ENCODE peak calls at places on chromosome 1, in five cellular contexts. One of them, this sample, is unnamed.

GRCh38 chr1:18886003-18886335 is 16.4 kb downstream of the ALDH4A1 start:
- DNase-seq in fibroblast of pulmonary artery: peak
- DNase-seq in uterus: no peak
- DNase-seq in retinal pigment epithelial cell: no peak
- DNase-seq in H1: no peak
- DNase-seq in this sample: peak

GRCh38 chr1:12384836-12385456 is 155.1 kb downstream of the VPS13D start:
- DNase-seq in fibroblast of pulmonary artery: no peak
- DNase-seq in uterus: no peak
- DNase-seq in retinal pigment epithelial cell: no peak
- DNase-seq in H1: no peak
- DNase-seq in this sample: no peak

GRCh38 chr1:107434379-107434728 is 293.5 kb downstream of the NTNG1 start:
- DNase-seq in fibroblast of pulmonary artery: no peak
- DNase-seq in uterus: no peak
- DNase-seq in retinal pigment epithelial cell: no peak
- DNase-seq in H1: no peak
- DNase-seq in this sample: no peak

GRCh38 chr1:62233926-62234450 is 39.3 kb downstream of the L1TD1 start:
- DNase-seq in fibroblast of pulmonary artery: no peak
- DNase-seq in uterus: no peak
- DNase-seq in retinal pigment epithelial cell: no peak
- DNase-seq in H1: no peak
- DNase-seq in this sample: no peak

GRCh38 chr1:11320153-11320936 is 47.3 kb downstream of the UBIAD1 start:
- DNase-seq in fibroblast of pulmonary artery: no peak
- DNase-seq in uterus: no peak
- DNase-seq in retinal pigment epithelial cell: no peak
- DNase-seq in H1: peak
- DNase-seq in this sample: no peak

GRCh38 chr1:15785683-15786082 is 21.8 kb downstream of the UQCRHL start:
- DNase-seq in fibroblast of pulmonary artery: no peak
- DNase-seq in uterus: no peak
- DNase-seq in retinal pigment epithelial cell: no peak
- DNase-seq in H1: no peak
- DNase-seq in this sample: no peak

GRCh38 chr1:26317612-26318337 is at the start of gene CD52:
- DNase-seq in fibroblast of pulmonary artery: no peak
- DNase-seq in uterus: no peak
- DNase-seq in retinal pigment epithelial cell: no peak
- DNase-seq in H1: no peak
- DNase-seq in this sample: no peak

GRCh38 chr1:6795661-6796060 is 10.4 kb downstream of the CAMTA1 start:
- DNase-seq in fibroblast of pulmonary artery: peak
- DNase-seq in uterus: no peak
- DNase-seq in retinal pigment epithelial cell: peak
- DNase-seq in H1: no peak
- DNase-seq in this sample: no peak

GRCh38 chr1:58852731-58853485 is 69.1 kb upstream of the JUN start:
- DNase-seq in fibroblast of pulmonary artery: no peak
- DNase-seq in uterus: no peak
- DNase-seq in retinal pigment epithelial cell: no peak
- DNase-seq in H1: no peak
- DNase-seq in this sample: no peak

GRCh38 chr1:247281001-247281574 is 25.2 kb downstream of the VN1R5 start:
- DNase-seq in fibroblast of pulmonary artery: peak
- DNase-seq in uterus: no peak
- DNase-seq in retinal pigment epithelial cell: no peak
- DNase-seq in H1: no peak
- DNase-seq in this sample: no peak

GRCh38 chr1:90706437-90707362 is 10.4 kb downstream of the BARHL2 start:
- DNase-seq in fibroblast of pulmonary artery: no peak
- DNase-seq in uterus: no peak
- DNase-seq in retinal pigment epithelial cell: no peak
- DNase-seq in H1: no peak
- DNase-seq in this sample: peak

GRCh38 chr1:150168960-150169565 is 19.3 kb downstream of the PLEKHO1 start:
- DNase-seq in fibroblast of pulmonary artery: peak
- DNase-seq in uterus: peak
- DNase-seq in retinal pigment epithelial cell: no peak
- DNase-seq in H1: no peak
- DNase-seq in this sample: peak

GRCh38 chr1:7404046-7404742 is 366.9 kb upstream of the VAMP3 start:
- DNase-seq in fibroblast of pulmonary artery: no peak
- DNase-seq in uterus: no peak
- DNase-seq in retinal pigment epithelial cell: no peak
- DNase-seq in H1: no peak
- DNase-seq in this sample: no peak

GRCh38 chr1:56533621-56534020 is 45.7 kb downstream of the PLPP3 start:
- DNase-seq in fibroblast of pulmonary artery: no peak
- DNase-seq in uterus: no peak
- DNase-seq in retinal pigment epithelial cell: no peak
- DNase-seq in H1: no peak
- DNase-seq in this sample: peak

GRCh38 chr1:215636258-215636965 is 69.3 kb downstream of the KCTD3 start:
- DNase-seq in fibroblast of pulmonary artery: peak
- DNase-seq in uterus: no peak
- DNase-seq in retinal pigment epithelial cell: no peak
- DNase-seq in H1: no peak
- DNase-seq in this sample: peak

GRCh38 chr1:85445906-85446305 is 19.1 kb downstream of the DDAH1 start:
- DNase-seq in fibroblast of pulmonary artery: peak
- DNase-seq in uterus: no peak
- DNase-seq in retinal pigment epithelial cell: no peak
- DNase-seq in H1: no peak
- DNase-seq in this sample: peak

GRCh38 chr1:109137959-109138757 is 24.2 kb downstream of the ELAPOR1 start:
- DNase-seq in fibroblast of pulmonary artery: no peak
- DNase-seq in uterus: no peak
- DNase-seq in retinal pigment epithelial cell: no peak
- DNase-seq in H1: no peak
- DNase-seq in this sample: no peak

GRCh38 chr1:225366016-225366415 is 61.8 kb downstream of the LBR start:
- DNase-seq in fibroblast of pulmonary artery: no peak
- DNase-seq in uterus: no peak
- DNase-seq in retinal pigment epithelial cell: no peak
- DNase-seq in H1: no peak
- DNase-seq in this sample: no peak

GRCh38 chr1:61337981-61338848 is 255.9 kb downstream of the NFIA start:
- DNase-seq in fibroblast of pulmonary artery: peak
- DNase-seq in uterus: peak
- DNase-seq in retinal pigment epithelial cell: peak
- DNase-seq in H1: peak
- DNase-seq in this sample: peak

GRCh38 chr1:247376659-247377058 is 39.3 kb upstream of the NLRP3 start:
- DNase-seq in fibroblast of pulmonary artery: no peak
- DNase-seq in uterus: no peak
- DNase-seq in retinal pigment epithelial cell: no peak
- DNase-seq in H1: peak
- DNase-seq in this sample: no peak

GRCh38 chr1:11888206-11888876 is 29.6 kb upstream of the NPPB start:
- DNase-seq in fibroblast of pulmonary artery: no peak
- DNase-seq in uterus: no peak
- DNase-seq in retinal pigment epithelial cell: no peak
- DNase-seq in H1: no peak
- DNase-seq in this sample: no peak

GRCh38 chr1:89276690-89277089 is 4.0 kb upstream of the GBP5 start:
- DNase-seq in fibroblast of pulmonary artery: peak
- DNase-seq in uterus: no peak
- DNase-seq in retinal pigment epithelial cell: no peak
- DNase-seq in H1: no peak
- DNase-seq in this sample: no peak

GRCh38 chr1:239924741-239925350 is 166.8 kb upstream of the FMN2 start:
- DNase-seq in fibroblast of pulmonary artery: no peak
- DNase-seq in uterus: no peak
- DNase-seq in retinal pigment epithelial cell: no peak
- DNase-seq in H1: no peak
- DNase-seq in this sample: no peak

GRCh38 chr1:91609571-91609970 is 108.9 kb downstream of the CDC7 start:
- DNase-seq in fibroblast of pulmonary artery: peak
- DNase-seq in uterus: no peak
- DNase-seq in retinal pigment epithelial cell: no peak
- DNase-seq in H1: no peak
- DNase-seq in this sample: peak

GRCh38 chr1:43053040-43053439 is 94.4 kb upstream of the SLC2A1 start:
- DNase-seq in fibroblast of pulmonary artery: no peak
- DNase-seq in uterus: no peak
- DNase-seq in retinal pigment epithelial cell: no peak
- DNase-seq in H1: no peak
- DNase-seq in this sample: no peak

GRCh38 chr1:24111264-24111997 is 504 bp downstream of the MYOM3 start:
- DNase-seq in fibroblast of pulmonary artery: no peak
- DNase-seq in uterus: peak
- DNase-seq in retinal pigment epithelial cell: no peak
- DNase-seq in H1: no peak
- DNase-seq in this sample: peak

GRCh38 chr1:50527249-50527986 is 104.2 kb upstream of the DMRTA2 start:
- DNase-seq in fibroblast of pulmonary artery: no peak
- DNase-seq in uterus: no peak
- DNase-seq in retinal pigment epithelial cell: no peak
- DNase-seq in H1: no peak
- DNase-seq in this sample: no peak

GRCh38 chr1:200893411-200893901 is 1.2 kb upstream of the INAVA start:
- DNase-seq in fibroblast of pulmonary artery: no peak
- DNase-seq in uterus: no peak
- DNase-seq in retinal pigment epithelial cell: no peak
- DNase-seq in H1: no peak
- DNase-seq in this sample: peak

GRCh38 chr1:198620951-198621824 is 17.7 kb upstream of the PTPRC start:
- DNase-seq in fibroblast of pulmonary artery: no peak
- DNase-seq in uterus: no peak
- DNase-seq in retinal pigment epithelial cell: no peak
- DNase-seq in H1: no peak
- DNase-seq in this sample: no peak

GRCh38 chr1:248375446-248375845 is at the start of gene OR2T6:
- DNase-seq in fibroblast of pulmonary artery: no peak
- DNase-seq in uterus: no peak
- DNase-seq in retinal pigment epithelial cell: no peak
- DNase-seq in H1: no peak
- DNase-seq in this sample: no peak

GRCh38 chr1:5914676-5915285 is 77.4 kb downstream of the NPHP4 start:
- DNase-seq in fibroblast of pulmonary artery: no peak
- DNase-seq in uterus: no peak
- DNase-seq in retinal pigment epithelial cell: no peak
- DNase-seq in H1: no peak
- DNase-seq in this sample: no peak

GRCh38 chr1:174743654-174744561 is 255.8 kb upstream of the CACYBP start:
- DNase-seq in fibroblast of pulmonary artery: peak
- DNase-seq in uterus: no peak
- DNase-seq in retinal pigment epithelial cell: peak
- DNase-seq in H1: no peak
- DNase-seq in this sample: peak

GRCh38 chr1:36585760-36586072 is 103.0 kb upstream of the CSF3R start:
- DNase-seq in fibroblast of pulmonary artery: no peak
- DNase-seq in uterus: no peak
- DNase-seq in retinal pigment epithelial cell: no peak
- DNase-seq in H1: no peak
- DNase-seq in this sample: peak

GRCh38 chr1:231844986-231845502 is 218.5 kb downstream of the DISC1 start:
- DNase-seq in fibroblast of pulmonary artery: no peak
- DNase-seq in uterus: no peak
- DNase-seq in retinal pigment epithelial cell: no peak
- DNase-seq in H1: no peak
- DNase-seq in this sample: no peak
- TF ChIP-seq CTCF in fibroblast of pulmonary artery: peak
- TF ChIP-seq CTCF in uterus: no peak
- TF ChIP-seq CTCF in retinal pigment epithelial cell: no peak
- TF ChIP-seq CTCF in H1: no peak
- TF ChIP-seq CTCF in this sample: peak

DNA sequence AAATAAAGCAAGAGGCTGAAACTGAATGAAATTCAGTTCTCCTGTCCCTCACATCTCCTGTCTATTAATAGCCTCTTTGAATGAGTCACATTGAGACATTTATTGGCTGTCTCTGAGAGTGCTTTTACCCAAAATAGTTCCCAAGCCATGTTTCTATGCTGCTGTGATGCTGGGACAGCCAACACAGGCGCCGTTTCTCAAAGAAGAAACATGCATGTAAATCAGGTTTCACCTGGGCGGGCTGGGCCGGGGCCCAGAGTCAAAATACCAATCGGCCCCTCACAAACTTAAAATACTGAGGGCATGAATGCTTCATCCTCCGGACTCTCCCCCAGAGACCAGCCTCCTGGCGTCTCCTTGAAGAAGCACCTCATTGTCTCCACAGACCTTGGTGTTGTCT is 105.2 kb downstream of the EDEM3 start:
- DNase-seq in fibroblast of pulmonary artery: peak
- DNase-seq in uterus: no peak
- DNase-seq in retinal pigment epithelial cell: no peak
- DNase-seq in H1: no peak
- DNase-seq in this sample: no peak
- H3K4me3 ChIP-seq in fibroblast of pulmonary artery: no peak
- H3K4me3 ChIP-seq in uterus: no peak
- H3K4me3 ChIP-seq in retinal pigment epithelial cell: no peak
- H3K4me3 ChIP-seq in H1: no peak
- H3K4me3 ChIP-seq in this sample: no peak

DNA sequence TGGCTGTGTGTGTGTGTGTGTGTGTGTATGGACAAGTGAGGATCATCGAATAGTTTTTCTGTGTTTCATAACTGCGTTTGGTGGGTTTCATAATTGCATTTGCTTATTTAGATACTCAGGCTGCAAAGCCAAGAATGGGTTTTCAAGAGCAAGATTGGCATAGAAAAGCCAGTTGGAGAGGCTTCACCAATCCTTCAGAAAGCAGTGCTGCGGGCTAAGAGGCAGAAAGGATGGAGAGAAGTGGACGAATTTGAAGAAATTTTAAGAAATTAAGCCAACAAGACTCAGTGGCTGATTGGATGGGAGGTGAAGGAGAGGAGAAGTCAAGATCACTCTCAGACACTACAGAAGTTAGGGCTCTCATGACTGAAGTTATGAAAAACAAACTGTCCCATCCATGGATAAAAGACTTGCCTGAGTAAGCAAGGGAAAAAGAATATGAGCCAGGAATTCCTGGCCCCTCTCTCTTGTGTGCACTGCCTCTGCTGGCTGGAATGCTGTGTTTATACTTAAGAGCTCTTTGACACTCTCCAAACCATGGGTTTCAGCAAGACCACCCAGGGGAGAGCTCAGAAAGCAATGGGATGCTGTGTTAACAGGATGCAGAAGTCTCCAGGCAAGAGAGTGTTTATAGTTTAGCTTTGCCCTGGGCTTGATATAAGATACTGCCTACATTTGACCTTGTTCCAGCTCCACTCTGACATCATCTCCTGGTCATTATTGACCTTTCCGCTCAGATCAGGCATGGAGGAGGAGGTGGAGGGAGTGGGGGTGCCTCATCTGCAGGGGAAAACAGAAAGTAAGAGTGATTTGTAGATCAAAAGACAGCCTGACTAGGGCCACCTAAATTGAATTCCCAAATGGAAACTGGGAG is 232.0 kb upstream of the PLXNA2 start:
- DNase-seq in fibroblast of pulmonary artery: no peak
- DNase-seq in uterus: no peak
- DNase-seq in retinal pigment epithelial cell: no peak
- DNase-seq in H1: peak
- DNase-seq in this sample: no peak
- TF ChIP-seq CTCF in fibroblast of pulmonary artery: no peak
- TF ChIP-seq CTCF in uterus: no peak
- TF ChIP-seq CTCF in retinal pigment epithelial cell: peak
- TF ChIP-seq CTCF in H1: peak
- TF ChIP-seq CTCF in this sample: no peak

GRCh38 chr1:35490250-35490649 is 67.0 kb downstream of the KIAA0319L start:
- DNase-seq in fibroblast of pulmonary artery: no peak
- DNase-seq in uterus: no peak
- DNase-seq in retinal pigment epithelial cell: no peak
- DNase-seq in H1: no peak
- DNase-seq in this sample: no peak
- H3K4me3 ChIP-seq in fibroblast of pulmonary artery: no peak
- H3K4me3 ChIP-seq in uterus: no peak
- H3K4me3 ChIP-seq in retinal pigment epithelial cell: no peak
- H3K4me3 ChIP-seq in H1: no peak
- H3K4me3 ChIP-seq in this sample: no peak

This sample was measured in epithelial cell of esophagus.